ENCODE peak calls at places on chromosomes 12 and 14, in eight cellular contexts. O is A549, U is OCI-LY7, Z is heart left ventricle, L is left ventricle myocardium inferior, S is neural progenitor cell, J is IMR-90, H is pancreas. W is an unnamed sample.

GRCh38 chr12:2959194-2959507 is at the start of gene TEAD4:
- DNase-seq in O (peak; percentile 90), U (no peak), Z (peak; percentile 79), L (peak; percentile 68), S (peak; percentile 96), J (peak; percentile 74), H (peak; percentile 81), W (peak; percentile 65)

GRCh38 chr12:105948331-105948730 is 190.4 kb downstream of the NUAK1 start:
- DNase-seq in O (no peak), U (no peak), Z (no peak), L (no peak), S (no peak), J (peak; percentile 23), H (no peak), W (no peak)

GRCh38 chr12:87428701-87429277 is 600.4 kb downstream of the C12orf50 start:
- DNase-seq in O (no peak), U (no peak), Z (no peak), L (no peak), S (no peak), J (peak; percentile 68), H (no peak), W (no peak)

GRCh38 chr12:65741662-65742480 is 82.4 kb upstream of the HMGA2 start:
- DNase-seq in O (peak; percentile 38), U (no peak), Z (peak; percentile 24), L (peak; percentile 26), S (peak; percentile 70), J (peak; percentile 51), H (no peak), W (peak; percentile 4)

GRCh38 chr12:107586256-107586970 is 99.2 kb upstream of the PWP1 start:
- DNase-seq in O (no peak), U (no peak), Z (no peak), L (no peak), S (no peak), J (no peak), H (no peak), W (no peak)

GRCh38 chr14:21940887-21941855 is 267.6 kb upstream of the OR4E1 start:
- DNase-seq in O (peak; percentile 18), U (peak; percentile 52), Z (no peak), L (no peak), S (peak; percentile 44), J (peak; percentile 2), H (no peak), W (no peak)

GRCh38 chr12:96489392-96490056 is at the start of gene CFAP54:
- DNase-seq in O (peak; percentile 86), U (peak; percentile 91), Z (peak; percentile 92), L (peak; percentile 94), S (peak; percentile 99), J (peak; percentile 89), H (peak; percentile 90), W (peak; percentile 93)

GRCh38 chr12:68037616-68038255 is 48.5 kb downstream of the IFNG-AS1 start:
- DNase-seq in O (no peak), U (no peak), Z (no peak), L (no peak), S (no peak), J (no peak), H (no peak), W (no peak)

GRCh38 chr14:85336817-85337216 is 193.1 kb upstream of the FLRT2 start:
- DNase-seq in O (no peak), U (no peak), Z (no peak), L (no peak), S (no peak), J (no peak), H (no peak), W (no peak)

GRCh38 chr12:127165567-127166392 is 1101.2 kb upstream of the TMEM132C start:
- DNase-seq in O (peak; percentile 82), U (no peak), Z (peak; percentile 87), L (peak; percentile 84), S (peak; percentile 97), J (peak; percentile 57), H (peak; percentile 93), W (peak; percentile 85)

GRCh38 chr12:2409656-2410265 is 357.0 kb downstream of the CACNA1C start:
- DNase-seq in O (no peak), U (no peak), Z (no peak), L (no peak), S (no peak), J (no peak), H (no peak), W (no peak)

GRCh38 chr12:10395390-10395998 is 5.7 kb upstream of the KLRK1 start:
- DNase-seq in O (peak; percentile 38), U (peak; percentile 83), Z (no peak), L (no peak), S (no peak), J (peak; percentile 71), H (no peak), W (peak; percentile 29)

GRCh38 chr12:118747771-118748170 is 233.6 kb upstream of the SRRM4 start:
- DNase-seq in O (no peak), U (no peak), Z (no peak), L (no peak), S (no peak), J (no peak), H (no peak), W (no peak)

GRCh38 chr12:57461326-57461903 is 1.8 kb downstream of the GLI1 start:
- DNase-seq in O (peak; percentile 86), U (peak; percentile 69), Z (peak; percentile 84), L (peak; percentile 74), S (peak; percentile 87), J (peak; percentile 57), H (no peak), W (peak; percentile 71)

GRCh38 chr12:52611080-52611468 is 7.3 kb downstream of the KRT73 start:
- DNase-seq in O (no peak), U (no peak), Z (peak; percentile 8), L (no peak), S (no peak), J (no peak), H (no peak), W (no peak)

GRCh38 chr12:2845280-2845679 is 10.4 kb upstream of the NRIP2 start:
- DNase-seq in O (no peak), U (no peak), Z (peak; percentile 50), L (peak; percentile 28), S (peak; percentile 37), J (peak; percentile 85), H (no peak), W (peak; percentile 28)

GRCh38 chr12:56118688-56119045 is 601 bp downstream of the ZC3H10 start:
- DNase-seq in O (no peak), U (no peak), Z (no peak), L (no peak), S (no peak), J (no peak), H (no peak), W (no peak)

GRCh38 chr12:41184864-41185263 is 3.3 kb upstream of the PDZRN4 start:
- DNase-seq in O (no peak), U (no peak), Z (no peak), L (no peak), S (no peak), J (no peak), H (no peak), W (no peak)

DNA sequence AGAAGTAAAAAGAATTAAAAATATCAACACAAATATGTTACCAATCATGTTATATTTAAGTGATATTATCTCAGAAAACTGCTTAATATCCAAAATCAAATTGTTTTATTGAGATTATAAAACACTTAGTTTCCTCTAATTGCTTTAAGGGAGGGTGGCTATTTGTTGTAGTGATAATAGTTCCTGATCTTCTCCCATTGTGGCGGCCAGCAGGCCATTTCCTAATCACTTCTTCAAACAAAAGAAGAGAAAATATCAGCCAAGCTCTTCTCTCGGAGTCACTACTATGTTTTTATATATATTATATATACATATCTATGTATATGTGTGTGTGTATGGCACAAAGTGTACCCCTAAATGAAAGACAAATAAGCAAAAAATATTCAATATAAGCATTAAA is 31.5 kb downstream of the ERO1A start:
- DNase-seq in O (no peak), U (no peak), Z (no peak), L (no peak), S (peak; percentile 42), J (no peak), H (no peak), W (no peak)
- TF ChIP-seq CTCF in O (no peak), U (no peak), Z (no peak), L (no peak), S (no peak), J (no peak), H (no peak), W (no peak)

GRCh38 chr14:39972704-39973103 is 540.5 kb upstream of the FBXO33 start:
- DNase-seq in O (no peak), U (no peak), Z (no peak), L (no peak), S (no peak), J (no peak), H (no peak), W (no peak)

GRCh38 chr14:39967885-39968284 is 535.7 kb upstream of the FBXO33 start:
- DNase-seq in O (no peak), U (no peak), Z (no peak), L (no peak), S (no peak), J (no peak), H (no peak), W (no peak)
- H3K4me3 ChIP-seq in O (no peak overlapping the region), U (no peak overlapping the region), Z (no peak overlapping the region), L (no peak overlapping the region), S (no peak overlapping the region), J (no peak overlapping the region), H (no peak overlapping the region), W (no peak overlapping the region)

DNA sequence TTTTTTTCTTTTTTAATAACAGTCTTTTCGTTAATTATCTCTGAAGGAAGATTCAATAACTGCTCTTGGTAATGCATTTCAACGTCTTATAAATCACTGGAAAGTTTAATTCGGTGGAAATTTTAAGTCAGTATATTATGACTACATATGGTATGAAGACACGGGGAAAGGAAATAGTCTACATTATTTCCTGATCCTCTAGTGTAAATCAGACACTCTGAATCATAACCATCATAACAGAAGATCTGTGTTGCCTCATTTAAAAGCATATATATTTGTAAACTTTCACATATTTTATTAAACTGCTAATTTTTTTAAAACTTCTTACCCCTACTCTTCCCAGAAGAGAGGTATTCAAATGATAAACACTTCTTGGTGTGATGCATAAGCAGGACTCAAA is 53.7 kb downstream of the EFCAB11 start:
- DNase-seq in O (no peak), U (no peak), Z (no peak), L (no peak), S (no peak), J (peak; percentile 83), H (no peak), W (no peak)
- H3K9me3 ChIP-seq in O (no peaks in the 10 kb centered on the region), U (no peaks in the 10 kb centered on the region), Z (no peaks in the 10 kb centered on the region), L (no peaks in the 10 kb centered on the region), S (no peaks in the 10 kb centered on the region), J (no peaks in the 10 kb centered on the region), H (no peaks in the 10 kb centered on the region), W (no peaks in the 10 kb centered on the region)

DNA sequence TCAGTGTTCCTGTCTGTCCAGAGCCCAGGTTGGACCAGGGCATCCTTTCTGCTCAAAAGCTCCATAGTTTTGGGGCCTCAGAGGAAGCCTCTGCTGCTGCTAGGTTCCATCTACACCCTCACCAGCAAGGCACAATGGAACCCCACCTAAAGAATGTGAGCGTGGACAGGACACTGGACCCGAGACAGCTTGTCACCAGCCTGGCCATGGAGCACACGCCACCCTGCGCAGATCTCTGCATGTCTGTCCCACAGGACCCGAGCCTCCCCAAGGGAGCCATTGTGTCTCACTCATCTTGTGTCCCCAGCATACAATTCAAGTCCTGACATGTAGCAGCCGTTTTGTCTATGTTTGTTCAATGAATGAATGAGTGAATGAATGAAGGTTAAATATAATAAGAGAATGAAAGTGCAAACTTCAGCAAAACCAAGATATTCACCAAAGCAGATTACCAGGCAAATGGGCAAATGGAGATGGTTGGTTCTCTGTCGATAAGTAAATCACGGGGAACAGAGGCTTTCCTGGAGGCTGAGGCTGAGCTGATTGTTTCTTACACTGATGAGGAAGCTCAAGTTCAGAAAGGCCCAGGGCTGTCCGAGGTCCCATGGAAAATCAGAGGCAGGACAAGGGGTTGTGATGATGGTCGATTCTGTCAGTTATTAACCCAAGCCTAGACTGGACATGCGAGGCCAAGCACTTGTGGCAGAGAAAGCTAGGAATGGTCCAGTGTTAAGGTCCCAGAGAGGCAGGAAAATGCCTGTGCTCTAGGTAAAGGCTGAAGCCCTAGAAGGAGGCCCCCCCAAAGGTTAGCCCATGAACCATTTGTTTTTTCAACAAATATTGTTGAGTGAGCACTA is 27.0 kb downstream of the SERPINA3 start:
- DNase-seq in O (no peak), U (no peak), Z (no peak), L (no peak), S (no peak), J (no peak), H (no peak), W (no peak)
- TF ChIP-seq CTCF in O (no peak), U (no peak), Z (no peak), L (no peak), S (no peak), J (no peak), H (no peak), W (no peak)